ENCODE peak calls at places on chromosomes 7 and 10, in nine cellular contexts. P is kidney, S is adrenal gland, R is spleen, Q is astrocyte, B is pancreas, O is IMR-90, E is tibial nerve, I is SJSA1. D is an unnamed sample. For H3K4me1, the result is how much of the 10 kb centered on the place peaks cover.

GRCh38 chr7:492714-493065 is 27.0 kb downstream of the PDGFA start:
- DNase-seq in I (no peak), S (no peak), Q (no peak), E (no peak), O (no peak), P (peak), R (peak), B (peak), D (no peak)

GRCh38 chr7:28096713-28097112 is 83.9 kb downstream of the JAZF1 start:
- DNase-seq in Q (no peak), O (peak), R (no peak), S (peak), I (peak), E (no peak), P (no peak), B (no peak), D (peak)

GRCh38 chr7:142669074-142669654 is 80.1 kb upstream of the PRSS1 start:
- DNase-seq in I (peak), Q (no peak), R (no peak), S (no peak), B (no peak), P (no peak), O (peak), E (no peak), D (no peak)

GRCh38 chr7:111138196-111138569 is 47.3 kb downstream of the LRRN3 start:
- DNase-seq in I (peak), P (peak), R (peak), O (peak), B (no peak), Q (peak), S (peak), E (no peak), D (peak)

GRCh38 chr10:28331821-28332220 is 29.0 kb upstream of the MPP7 start:
- DNase-seq in S (no peak), E (no peak), P (no peak), Q (peak), B (no peak), R (no peak), I (peak), O (peak), D (no peak)

GRCh38 chr7:28623105-28623730 is 210.9 kb downstream of the CREB5 start:
- DNase-seq in B (no peak), R (no peak), E (no peak), I (no peak), O (peak), Q (peak), P (no peak), S (no peak), D (no peak)

GRCh38 chr7:69418865-69419670 is 179.2 kb upstream of the AUTS2 start:
- DNase-seq in Q (peak), O (no peak), B (no peak), I (no peak), S (no peak), R (no peak), E (no peak), P (no peak), D (no peak)

GRCh38 chr7:28998110-28998509 is 40.0 kb upstream of the TRIL start:
- DNase-seq in Q (no peak), I (no peak), P (no peak), O (no peak), S (no peak), B (no peak), E (no peak), R (no peak), D (no peak)

GRCh38 chr10:7551891-7552731 is 114.7 kb downstream of the ITIH5 start:
- DNase-seq in B (no peak), E (peak), P (no peak), I (peak), Q (no peak), R (no peak), O (no peak), S (no peak), D (peak)

GRCh38 chr7:30828591-30828990 is 57.4 kb downstream of the MINDY4 start:
- DNase-seq in R (no peak), E (no peak), S (no peak), Q (no peak), O (no peak), I (no peak), B (no peak), P (no peak), D (no peak)

GRCh38 chr7:116195451-116195850 is 14.9 kb upstream of the TES start:
- DNase-seq in I (no peak), P (no peak), B (no peak), Q (peak), E (no peak), S (no peak), O (peak), R (no peak), D (no peak)

GRCh38 chr7:99623091-99623693 is 6.4 kb downstream of the ZSCAN25 start:
- DNase-seq in P (no peak), I (peak), B (no peak), Q (peak), E (no peak), O (no peak), S (no peak), R (no peak), D (no peak)

GRCh38 chr7:157293413-157293788 is 43.4 kb upstream of the DNAJB6 start:
- DNase-seq in Q (no peak), I (no peak), O (no peak), S (no peak), P (no peak), R (no peak), B (no peak), E (no peak), D (no peak)

GRCh38 chr10:127429601-127430312 is 119.4 kb upstream of the NPS start:
- DNase-seq in S (no peak), Q (no peak), O (no peak), B (no peak), E (no peak), R (peak), P (no peak), I (no peak), D (no peak)

DNA sequence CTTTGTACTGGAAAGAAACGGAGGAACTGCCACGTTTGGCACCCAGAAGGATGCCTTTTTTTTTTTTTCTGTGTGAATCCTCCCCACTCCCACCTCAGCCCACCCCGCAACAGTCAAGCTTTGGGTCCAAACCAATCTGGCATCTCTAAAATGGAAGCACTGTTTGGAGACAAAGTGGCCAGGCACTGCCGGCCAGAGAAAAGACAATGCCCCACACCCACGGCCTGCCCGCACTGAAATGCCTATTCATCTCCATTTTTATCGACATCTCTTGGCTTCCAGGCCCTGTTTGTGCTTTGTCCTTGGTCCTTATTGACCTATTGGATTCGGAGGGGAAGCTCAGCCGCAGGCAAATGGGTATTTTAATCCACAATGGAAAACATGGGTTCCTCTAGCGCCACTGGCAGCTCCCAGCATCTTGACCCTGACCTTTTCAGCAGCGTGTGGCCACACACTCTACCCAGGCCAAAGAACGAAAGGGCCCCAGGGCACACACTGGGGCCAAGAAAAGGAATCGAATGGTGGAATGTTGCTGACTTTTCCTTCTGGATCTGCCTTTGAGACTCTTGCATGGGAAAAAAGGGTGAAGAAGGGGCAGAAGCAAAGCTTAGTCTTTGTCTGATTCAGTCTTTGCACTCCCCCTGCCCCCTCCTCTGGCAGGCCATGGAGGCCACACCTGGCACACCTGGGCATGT is 162.6 kb upstream of the CDCA7L start:
- DNase-seq in Q (no peak), R (no peak), E (no peak), B (no peak), I (no peak), O (no peak), P (no peak), S (no peak), D (no peak)
- H3K4me3 ChIP-seq in Q (no peak), R (no peak), E (peak), B (no peak), I (no peak), O (no peak), P (no peak), S (no peak), D (no peak)

GRCh38 chr7:1567893-1568292 is 1.9 kb downstream of the PSMG3 start:
- DNase-seq in P (peak), O (peak), Q (peak), B (no peak), R (no peak), I (no peak), S (no peak), E (no peak), D (no peak)

GRCh38 chr7:1564603-1565022 is 5.2 kb downstream of the PSMG3 start:
- DNase-seq in B (no peak), S (no peak), Q (no peak), O (no peak), E (no peak), P (peak), I (no peak), R (no peak), D (no peak)

GRCh38 chr7:1569016-1569415 is 816 bp downstream of the PSMG3 start:
- DNase-seq in R (no peak), Q (peak), S (no peak), B (no peak), O (peak), P (peak), I (peak), E (no peak), D (no peak)

GRCh38 chr7:1567082-1567771 is 2.6 kb downstream of the PSMG3 start:
- DNase-seq in P (peak), I (no peak), R (no peak), B (no peak), Q (peak), S (no peak), E (peak), O (peak), D (no peak)

DNA sequence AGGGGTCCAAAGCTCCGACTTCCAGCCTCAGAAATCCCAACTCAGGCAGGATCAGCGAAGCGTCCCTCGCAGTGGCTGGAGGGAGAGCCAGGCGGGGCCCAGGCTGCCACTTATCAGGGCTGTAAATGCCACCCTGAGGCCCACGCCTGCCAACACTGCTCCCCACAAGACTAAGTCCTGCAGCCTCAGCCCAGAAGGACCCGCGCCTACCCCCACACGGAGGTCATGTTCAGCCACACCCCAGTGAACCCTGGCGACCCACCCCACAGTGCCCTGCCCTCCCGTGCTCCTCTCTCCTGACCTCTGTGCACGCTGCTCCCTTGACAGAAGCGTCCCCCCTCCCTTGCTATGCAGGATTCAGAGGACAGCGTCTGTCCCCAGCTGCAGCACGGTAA is 3.1 kb downstream of the PSMG3 start:
- DNase-seq in E (no peak), P (peak), R (no peak), Q (no peak), B (no peak), I (no peak), S (no peak), O (no peak), D (no peak)
- H3K4me1 ChIP-seq in E (under half), P (under half), R (under half), Q (under half), B (under half), I (under half), S (under half), O (under half), D (under half)

DNA sequence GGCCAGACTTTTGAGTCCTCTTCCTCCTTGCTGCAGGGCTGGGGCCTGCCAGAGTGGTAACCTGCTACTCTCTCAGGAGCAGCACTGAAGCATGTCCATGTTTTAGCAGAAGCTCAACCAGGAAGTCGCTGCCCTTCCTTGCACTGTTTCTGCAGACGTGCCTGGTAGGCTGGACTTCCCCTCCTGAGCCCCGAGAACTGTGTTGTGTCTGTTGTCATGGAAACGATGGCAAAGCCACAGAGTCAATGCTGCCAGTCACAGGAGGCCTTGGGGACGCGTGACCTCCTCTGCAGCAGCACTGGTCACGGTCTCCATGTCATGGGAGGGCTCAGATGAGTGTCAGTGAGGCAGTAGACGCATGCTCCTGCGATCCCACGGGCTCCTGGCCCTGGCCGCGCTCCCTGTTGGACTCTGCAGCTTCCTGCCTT is 145.5 kb downstream of the FANK1 start:
- DNase-seq in E (peak), Q (peak), S (peak), R (peak), B (peak), P (peak), I (peak), O (peak), D (peak)
- H3K27ac ChIP-seq in E (peak), Q (peak), S (peak), R (peak), B (no peak), P (peak), I (no peak), O (no peak), D (peak)

DNA sequence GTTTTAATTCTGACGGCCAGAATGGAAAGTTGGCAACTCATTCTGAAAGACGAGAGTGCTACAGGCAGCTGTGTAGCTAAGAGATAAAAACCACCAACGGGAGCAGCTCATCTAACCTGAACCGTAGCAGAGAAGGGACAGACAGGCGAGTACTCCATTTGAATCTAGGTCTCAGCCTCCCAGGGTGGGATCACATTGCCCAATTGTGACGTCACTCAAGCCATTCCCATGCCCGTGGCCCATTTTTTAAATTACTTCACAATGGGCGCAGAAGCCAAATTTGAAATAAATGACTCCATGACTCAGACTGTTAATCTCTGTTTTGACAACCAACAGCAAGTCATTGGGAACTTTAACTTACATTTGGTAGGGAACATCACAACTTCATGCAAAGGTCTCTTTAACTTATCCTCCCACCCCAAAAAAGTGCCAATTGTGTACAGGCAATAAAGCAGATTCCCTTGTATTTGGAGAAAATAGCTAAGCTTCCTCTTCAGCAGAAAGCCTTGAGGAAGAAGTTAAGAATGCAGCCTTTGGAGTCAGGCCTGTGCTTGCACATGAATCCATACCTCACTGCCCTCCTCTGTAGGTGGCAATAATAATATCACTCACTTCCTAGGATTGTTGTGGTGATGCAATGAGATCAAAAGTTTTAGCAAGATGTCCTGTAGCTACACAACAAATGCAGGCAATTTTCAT is 93.2 kb upstream of the KIF5B start:
- DNase-seq in R (no peak), I (peak), E (no peak), B (no peak), O (peak), Q (peak), S (peak), P (no peak), D (peak)
- H3K4me3 ChIP-seq in R (no peak), I (no peak), E (no peak), B (no peak), O (no peak), Q (peak), S (no peak), P (no peak), D (no peak)

DNA sequence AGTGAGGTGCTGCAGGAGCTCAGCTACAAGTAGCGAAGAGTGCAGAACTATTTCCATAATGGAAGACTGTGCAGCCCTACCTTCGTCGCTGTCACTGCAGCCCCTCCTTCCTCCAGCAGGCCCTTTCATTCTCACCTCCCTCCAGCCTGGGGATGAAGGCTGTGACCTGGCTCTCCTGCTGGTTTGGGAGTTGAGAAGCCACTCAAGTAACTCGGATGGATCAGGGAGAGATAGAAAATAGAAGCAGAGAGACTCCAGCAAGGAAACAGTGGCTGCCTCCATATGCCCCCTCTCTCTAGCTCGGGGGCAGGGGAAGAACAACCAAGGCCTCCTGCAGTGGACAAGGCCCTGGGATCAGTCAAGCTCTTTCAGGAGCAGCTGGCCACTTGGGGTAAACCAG is 37.4 kb upstream of the NPFFR1 start:
- DNase-seq in R (no peak), E (no peak), B (no peak), P (no peak), S (no peak), Q (no peak), O (no peak), I (no peak), D (no peak)
- H3K4me1 ChIP-seq in R (under half), E (under half), B (under half), P (under half), S (under half), Q (under half), O (under half), I (under half), D (under half)

GRCh38 chr10:4281207-4281825 is 496.3 kb upstream of the KLF6 start:
- DNase-seq in E (no peak), P (no peak), S (no peak), O (no peak), R (no peak), I (peak), B (no peak), Q (peak), D (no peak)
- H3K27ac ChIP-seq in E (no peak), P (no peak), S (no peak), O (peak), R (no peak), I (peak), B (no peak), Q (peak), D (no peak)

DNA sequence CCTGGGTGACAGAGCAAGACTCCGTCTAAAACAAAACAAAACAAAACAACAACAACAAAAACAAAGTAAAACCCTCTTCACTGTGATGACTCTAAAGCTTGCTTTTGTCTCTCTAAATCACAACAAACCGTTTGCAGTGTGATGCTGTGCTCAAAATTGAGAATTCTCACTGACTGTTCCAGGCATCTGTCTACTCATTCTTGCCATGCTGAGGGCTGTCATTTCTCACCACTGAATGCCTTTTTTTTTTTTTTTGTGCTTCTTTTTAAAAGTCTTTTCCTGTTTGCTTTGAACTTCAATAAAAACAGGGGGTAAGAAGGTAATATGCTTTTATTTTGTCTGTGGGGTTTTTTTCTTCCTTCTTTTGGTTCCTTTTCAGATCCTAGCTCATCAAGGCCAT is 10.4 kb downstream of the FAS start:
- DNase-seq in P (no peak), R (no peak), O (no peak), Q (no peak), I (no peak), B (no peak), E (no peak), S (no peak), D (no peak)
- H3K4me3 ChIP-seq in P (peak), R (no peak), O (no peak), Q (no peak), I (peak), B (no peak), E (peak), S (no peak), D (no peak)

GRCh38 chr10:101961591-101962498 is 94.1 kb downstream of the ARMH3 start:
- DNase-seq in I (no peak), Q (peak), S (peak), B (no peak), O (peak), E (no peak), P (no peak), R (no peak), D (no peak)

GRCh38 chr10:101967713-101968112 is 88.3 kb downstream of the ARMH3 start:
- DNase-seq in P (no peak), Q (peak), B (no peak), R (no peak), I (peak), S (no peak), O (peak), E (no peak), D (no peak)

GRCh38 chr10:101968286-101968685 is 87.7 kb downstream of the ARMH3 start:
- DNase-seq in I (no peak), R (no peak), S (no peak), P (no peak), Q (no peak), O (no peak), B (no peak), E (no peak), D (no peak)

GRCh38 chr10:101967119-101967518 is 88.9 kb downstream of the ARMH3 start:
- DNase-seq in I (no peak), S (no peak), R (no peak), E (no peak), B (no peak), O (no peak), P (no peak), Q (no peak), D (no peak)

GRCh38 chr10:101965075-101965765 is 90.8 kb downstream of the ARMH3 start:
- DNase-seq in S (peak), I (no peak), Q (no peak), E (no peak), R (no peak), B (no peak), P (no peak), O (no peak), D (no peak)
- H3K4me1 ChIP-seq in S (under half), I (under half), Q (under half), E (under half), R (half or more), B (under half), P (under half), O (under half), D (under half)

GRCh38 chr10:43066481-43066880 is 10.4 kb upstream of the RET start:
- DNase-seq in Q (no peak), S (no peak), E (no peak), R (peak), O (no peak), P (peak), I (no peak), B (no peak), D (no peak)

GRCh38 chr10:43065761-43066160 is 11.1 kb upstream of the RET start:
- DNase-seq in R (peak), B (no peak), O (no peak), Q (no peak), E (no peak), S (no peak), I (no peak), P (peak), D (no peak)

GRCh38 chr10:43061764-43062163 is 15.1 kb upstream of the RET start:
- DNase-seq in Q (peak), O (peak), I (no peak), P (no peak), E (no peak), S (no peak), R (peak), B (no peak), D (no peak)

GRCh38 chr10:43062402-43063160 is 14.3 kb upstream of the RET start:
- DNase-seq in R (peak), Q (no peak), B (no peak), P (peak), O (no peak), I (no peak), E (no peak), S (no peak), D (no peak)

GRCh38 chr10:43064331-43065075 is 12.4 kb upstream of the RET start:
- DNase-seq in E (no peak), S (no peak), P (peak), O (no peak), Q (no peak), B (no peak), I (no peak), R (peak), D (no peak)
- H3K27ac ChIP-seq in E (no peak), S (no peak), P (no peak), O (no peak), Q (no peak), B (no peak), I (no peak), R (no peak), D (no peak)

D was measured in heart right ventricle.